ENCODE peak calls at places on chromosomes 12 and 14, in five cellular contexts. N is fibroblast of lung, L is neural crest cell, B is G401, Z is HTR-8/SVneo. O is an unnamed sample.

GRCh38 chr12:34212651-34213050 is 190.4 kb downstream of the ALG10 start:
- DNase-seq in N (no peak), L (no peak), B (no peak), Z (no peak), O (no peak)

GRCh38 chr12:121803861-121804416 is at the start of gene SETD1B:
- DNase-seq in N (peak), L (no peak), B (peak), Z (no peak), O (no peak)

GRCh38 chr14:68684466-68685418 is 108.1 kb downstream of the ZFP36L1 start:
- DNase-seq in N (no peak), L (no peak), B (no peak), Z (no peak), O (no peak)

GRCh38 chr14:105883066-105884005 is 357.0 kb downstream of the TMEM121 start:
- DNase-seq in N (no peak), L (no peak), B (no peak), Z (no peak), O (no peak)

GRCh38 chr12:66062280-66062605 is 68.3 kb downstream of the LLPH start:
- DNase-seq in N (no peak), L (no peak), B (no peak), Z (no peak), O (no peak)

GRCh38 chr14:94936411-94936892 is 166.5 kb upstream of the GSC start:
- DNase-seq in N (peak), L (no peak), B (peak), Z (no peak), O (peak)

GRCh38 chr12:54363047-54363446 is 1.2 kb downstream of the GPR84 start:
- DNase-seq in N (no peak), L (no peak), B (no peak), Z (no peak), O (no peak)

GRCh38 chr12:127296591-127296990 is 970.4 kb upstream of the TMEM132C start:
- DNase-seq in N (no peak), L (no peak), B (no peak), Z (no peak), O (no peak)

GRCh38 chr12:106090586-106091411 is 48.0 kb downstream of the NUAK1 start:
- DNase-seq in N (peak), L (no peak), B (no peak), Z (no peak), O (no peak)

GRCh38 chr12:122894173-122895121 is 1.5 kb downstream of the VPS37B start:
- DNase-seq in N (no peak), L (no peak), B (no peak), Z (no peak), O (no peak)

O was measured in prostate gland.